ENCODE peak calls at places on chromosomes 16 and 17, in four cellular contexts. B is HepG2, P is H1, K is GM12878. D is an unnamed sample.
A peak's percentile ranks its signal among the peaks of the same experiment; 100 is the strongest.

GRCh38 chr17:36544320-36545092 is at the start of gene GGNBP2:
- DNase-seq in B (peak; percentile 83), K (peak; percentile 66), P (peak; percentile 46), D (peak; percentile 96)

GRCh38 chr17:49632201-49632600 is 45.7 kb downstream of the SPOP start:
- DNase-seq in B (no peak), P (no peak), K (no peak), D (no peak)

GRCh38 chr17:39213852-39214251 is 11.9 kb downstream of the STAC2 start:
- DNase-seq in B (no peak), P (no peak), K (no peak), D (no peak)

GRCh38 chr17:53490447-53490968 is 332.2 kb upstream of the KIF2B start:
- DNase-seq in K (no peak), B (no peak), P (no peak), D (no peak)

GRCh38 chr17:79728169-79728907 is 2.4 kb upstream of the ENPP7 start:
- DNase-seq in P (peak; percentile 49), B (peak; percentile 88), K (peak; percentile 86), D (peak; percentile 92)

GRCh38 chr17:78933025-78933958 is 8.1 kb upstream of the TIMP2 start:
- DNase-seq in P (no peak), K (peak; percentile 45), B (peak; percentile 93), D (no peak)

GRCh38 chr17:61057257-61057656 is 342.4 kb upstream of the TBX2 start:
- DNase-seq in P (no peak), B (no peak), K (no peak), D (no peak)

GRCh38 chr17:4986403-4986802 is 1.1 kb downstream of the CAMTA2 start:
- DNase-seq in K (no peak), B (no peak), P (no peak), D (no peak)

GRCh38 chr16:59397638-59398037 is 663.5 kb upstream of the GOT2 start:
- DNase-seq in B (no peak), P (no peak), K (no peak), D (no peak)

GRCh38 chr16:3819741-3820724 is 60.5 kb downstream of the CREBBP start:
- DNase-seq in K (no peak), B (no peak), P (no peak), D (peak; percentile 62)

GRCh38 chr17:75270218-75270965 is 639 bp downstream of the MIF4GD start:
- DNase-seq in K (no peak), P (no peak), B (peak; percentile 88), D (peak; percentile 81)

GRCh38 chr16:1174477-1175357 is 21.8 kb downstream of the CACNA1H start:
- DNase-seq in P (no peak), B (peak; percentile 61), K (no peak), D (no peak)

GRCh38 chr17:39114744-39115534 is 36.5 kb downstream of the PLXDC1 start:
- DNase-seq in K (no peak), P (no peak), B (no peak), D (peak; percentile 32)

GRCh38 chr17:2406271-2406902 is 5.5 kb upstream of the MNT start:
- DNase-seq in B (no peak), P (no peak), K (no peak), D (no peak)

GRCh38 chr17:12624221-12624620 is 41.5 kb upstream of the MYOCD start:
- DNase-seq in B (no peak), P (no peak), K (no peak), D (no peak)

GRCh38 chr17:81481011-81481799 is 31.4 kb downstream of the ACTG1 start:
- DNase-seq in P (no peak), K (no peak), B (no peak), D (peak; percentile 100)

GRCh38 chr16:48369765-48370164 is 15.4 kb downstream of the SIAH1 start:
- DNase-seq in B (no peak), K (no peak), P (no peak), D (no peak)

GRCh38 chr16:50273888-50274770 is 7.8 kb downstream of the ADCY7 start:
- DNase-seq in K (peak; percentile 64), P (no peak), B (no peak), D (no peak)

GRCh38 chr16:85424260-85425060 is 188.7 kb upstream of the GSE1 start:
- DNase-seq in P (no peak), K (no peak), B (no peak), D (no peak)
- TF ChIP-seq ATF2 in P (no peak), K (no peak), B (no peak), D (no peak)

DNA sequence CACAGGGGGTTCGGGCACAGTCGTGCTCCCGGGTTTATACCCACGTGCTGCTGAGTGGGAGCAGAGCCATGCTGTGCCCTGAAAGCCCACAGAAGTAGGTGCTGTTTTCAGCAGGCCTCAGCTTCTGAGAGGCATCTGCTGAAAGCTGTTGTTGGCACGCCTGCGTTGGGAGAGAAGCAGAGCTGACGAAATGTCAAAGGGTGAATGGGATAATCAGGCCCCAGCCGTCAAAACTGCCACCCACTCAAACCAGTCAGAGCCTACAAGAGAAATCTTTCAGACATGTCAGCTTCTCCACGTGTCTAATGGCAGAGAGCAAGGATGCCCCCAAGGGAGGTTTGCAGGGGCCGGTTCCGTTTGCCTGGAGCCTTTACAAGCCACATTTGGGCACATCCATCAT is 568.2 kb upstream of the EEF2KMT start:
- DNase-seq in B (no peak), K (no peak), P (no peak), D (no peak)
- TF ChIP-seq ZNF274 in B (no peak), K (no peak), P (no peak), D (no peak)

GRCh38 chr17:50818266-50818665 is 17.1 kb upstream of the WFIKKN2 start:
- DNase-seq in K (no peak), P (no peak), B (no peak), D (no peak)

GRCh38 chr17:50820651-50821050 is 14.7 kb upstream of the WFIKKN2 start:
- DNase-seq in K (no peak), B (no peak), P (no peak), D (no peak)

GRCh38 chr17:50817838-50818237 is 17.5 kb upstream of the WFIKKN2 start:
- DNase-seq in B (no peak), K (no peak), P (peak; percentile 15), D (no peak)

GRCh38 chr17:50815400-50815799 is 20.0 kb upstream of the WFIKKN2 start:
- DNase-seq in B (no peak), P (no peak), K (no peak), D (no peak)

DNA sequence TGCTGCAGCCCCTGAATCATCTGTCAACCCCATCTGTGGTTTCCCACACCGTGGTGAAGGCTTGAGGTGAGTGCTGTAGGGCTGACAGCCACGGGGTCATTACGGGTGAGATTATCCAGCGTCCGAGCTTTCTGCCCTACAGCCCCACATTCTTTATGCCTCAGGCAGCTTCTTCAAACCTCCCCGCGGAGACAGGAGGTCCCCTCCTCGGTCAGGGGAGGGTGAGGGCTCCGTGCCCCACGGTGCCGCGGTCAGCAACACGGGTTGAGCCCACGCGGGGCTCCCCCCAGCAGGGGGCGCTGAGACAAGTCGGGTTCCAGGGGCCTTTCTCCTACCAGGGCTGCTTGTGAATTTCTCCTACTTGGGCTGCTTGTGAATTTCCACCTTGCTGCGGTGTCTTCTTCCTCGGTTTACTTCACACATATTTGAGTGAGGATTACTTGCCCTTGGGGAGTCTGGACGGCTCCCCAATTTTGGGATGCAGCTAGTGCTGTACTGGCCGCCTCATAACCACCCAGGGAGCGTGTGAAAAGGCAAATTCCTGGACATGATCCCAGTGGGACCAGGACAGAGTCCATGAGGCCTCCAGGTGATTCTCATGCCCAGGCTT is 18.1 kb upstream of the WFIKKN2 start:
- DNase-seq in K (no peak), B (no peak), P (no peak), D (peak; percentile 84)
- TF ChIP-seq ATF2 in K (no peak), B (no peak), P (no peak), D (no peak)

GRCh38 chr16:66510711-66511614 is 39.0 kb downstream of the TK2 start:
- DNase-seq in B (no peak), P (no peak), K (no peak), D (no peak)
- TF ChIP-seq ZNF274 in B (no peak), P (no peak), K (no peak), D (no peak)

GRCh38 chr16:78640886-78641285 is 541.4 kb downstream of the WWOX start:
- DNase-seq in P (no peak), K (no peak), B (no peak), D (no peak)
- TF ChIP-seq ATF2 in P (no peak), K (no peak), B (no peak), D (no peak)

GRCh38 chr16:12646098-12646489 is 157.6 kb downstream of the CPPED1 start:
- DNase-seq in P (no peak), K (no peak), B (no peak), D (no peak)
- TF ChIP-seq ZNF274 in P (no peak), K (no peak), B (no peak), D (no peak)

DNA sequence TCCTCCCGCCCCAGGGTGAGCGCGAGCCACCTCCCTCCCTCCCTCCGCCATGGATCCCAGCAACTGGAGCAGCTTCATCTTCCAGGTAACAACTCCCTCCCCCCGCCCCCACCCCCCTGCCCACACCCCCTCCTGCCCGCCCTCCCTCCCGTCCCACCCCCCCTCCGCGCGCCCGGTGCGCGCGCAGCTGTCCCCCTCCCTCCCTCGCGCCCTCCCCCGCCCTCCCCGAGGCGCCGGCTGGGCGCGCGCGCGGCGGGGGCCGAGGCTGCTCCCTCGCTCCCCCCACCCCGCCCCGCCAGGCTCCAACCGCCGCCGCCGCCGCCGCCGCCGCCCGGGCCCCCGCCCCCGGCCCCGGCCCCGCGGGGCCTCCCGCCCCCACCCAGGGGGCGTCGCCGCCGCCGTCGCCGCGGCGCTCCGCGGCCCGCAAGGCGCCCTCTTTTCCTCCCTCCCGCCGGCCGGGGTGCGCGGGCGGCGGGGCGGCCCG is at the start of gene MAZ:
- DNase-seq in K (no peak), B (no peak), P (no peak), D (no peak)
- TF ChIP-seq ATF2 in K (no peak), B (no peak), P (no peak), D (no peak)

DNA sequence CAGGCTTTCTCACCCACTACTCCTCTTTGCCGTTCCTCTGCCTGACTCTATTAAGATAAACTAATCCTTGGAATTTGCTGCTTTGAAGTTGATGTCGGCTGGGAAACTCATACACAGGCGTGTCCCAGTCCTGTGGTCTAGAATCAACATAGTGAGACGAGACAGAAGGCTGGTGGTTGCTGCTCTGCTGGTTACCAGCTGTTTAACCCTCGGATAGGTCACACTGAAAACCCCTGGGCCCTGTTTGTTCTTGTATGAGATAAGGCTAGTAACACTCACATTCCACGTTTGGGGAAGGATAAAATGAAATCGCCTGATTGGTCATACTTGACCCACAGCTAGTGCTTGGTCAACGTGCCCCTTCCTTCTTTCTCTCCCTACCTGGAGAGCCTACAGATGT is 517.0 kb downstream of the CDH13 start:
- DNase-seq in K (no peak), P (no peak), B (peak; percentile 13), D (no peak)
- TF ChIP-seq ZNF274 in K (no peak), P (no peak), B (no peak), D (no peak)

D was measured in K562.